ENCODE peak calls at places on chromosomes 1 and 21, in five cellular contexts. T is lung, R is upper lobe of left lung, V is dorsolateral prefrontal cortex, E is HL-60. Q is an unnamed sample.

GRCh38 chr1:174812656-174813055 is 187.1 kb upstream of the CACYBP start:
- DNase-seq in V (no peak), T (no peak), E (no peak), R (no peak), Q (no peak)

GRCh38 chr1:211490038-211490678 is 1.8 kb downstream of the RD3 start:
- DNase-seq in E (no peak), V (no peak), T (no peak), R (no peak), Q (peak)

GRCh38 chr1:171188388-171189266 is 3.5 kb downstream of the FMO2 start:
- DNase-seq in T (peak), V (no peak), E (peak), R (peak), Q (no peak)

GRCh38 chr1:172476218-172476811 is 32.4 kb upstream of the PIGC start:
- DNase-seq in V (no peak), T (no peak), R (no peak), E (no peak), Q (no peak)

GRCh38 chr1:165173818-165174217 is 182.7 kb downstream of the LMX1A start:
- DNase-seq in T (no peak), R (no peak), V (no peak), E (no peak), Q (no peak)

GRCh38 chr1:193654951-193655705 is 468.7 kb upstream of the B3GALT2 start:
- DNase-seq in V (no peak), E (no peak), R (no peak), T (no peak), Q (no peak)

GRCh38 chr1:159973350-159973940 is 19.4 kb upstream of the SLAMF9 start:
- DNase-seq in E (no peak), R (no peak), T (no peak), V (no peak), Q (peak)

GRCh38 chr21:34878940-34879339 is 170.2 kb downstream of the RUNX1 start:
- DNase-seq in R (no peak), V (no peak), E (no peak), T (no peak), Q (no peak)

GRCh38 chr1:207892764-207893163 is 18.2 kb downstream of the CD34 start:
- DNase-seq in V (no peak), E (no peak), T (no peak), R (no peak), Q (no peak)

GRCh38 chr21:15904389-15904788 is 174.6 kb downstream of the USP25 start:
- DNase-seq in T (no peak), V (no peak), R (no peak), E (no peak), Q (no peak)

GRCh38 chr21:39527664-39528381 is 76.1 kb downstream of the SH3BGR start:
- DNase-seq in R (peak), V (no peak), E (no peak), T (no peak), Q (no peak)

GRCh38 chr1:168303716-168304540 is 23.3 kb downstream of the TBX19 start:
- DNase-seq in E (no peak), V (no peak), T (no peak), R (no peak), Q (no peak)

GRCh38 chr1:16913866-16914662 is 7.7 kb upstream of the CROCC start:
- DNase-seq in E (peak), T (peak), R (peak), V (peak), Q (peak)

GRCh38 chr1:236051107-236051885 is 13.6 kb downstream of the NID1 start:
- DNase-seq in T (no peak), R (no peak), V (peak), E (no peak), Q (no peak)

GRCh38 chr1:91689586-91690481 is 189.2 kb downstream of the CDC7 start:
- DNase-seq in E (no peak), V (no peak), R (no peak), T (no peak), Q (no peak)

GRCh38 chr1:226738995-226739695 is at the start of gene ITPKB:
- DNase-seq in R (peak), V (no peak), T (peak), E (peak), Q (no peak)

GRCh38 chr1:226738421-226738994 is 574 bp downstream of the ITPKB start:
- DNase-seq in V (no peak), T (peak), R (no peak), E (peak), Q (no peak)

GRCh38 chr1:226737819-226738420 is 1.2 kb downstream of the ITPKB start:
- DNase-seq in R (peak), E (peak), V (no peak), T (peak), Q (peak)

GRCh38 chr1:226741009-226741408 is 1.9 kb upstream of the ITPKB start:
- DNase-seq in R (no peak), V (no peak), E (no peak), T (no peak), Q (no peak)

GRCh38 chr1:226739696-226740065 is 599 bp upstream of the ITPKB start:
- DNase-seq in T (no peak), R (no peak), E (no peak), V (no peak), Q (no peak)
- H3K27ac ChIP-seq in T (no peak), R (peak), E (peak), V (peak), Q (peak)

GRCh38 chr1:229557913-229558414 is 543 bp downstream of the ABCB10 start:
- DNase-seq in T (peak), E (no peak), V (peak), R (peak), Q (no peak)
- TF ChIP-seq CTCF in T (no peak), E (no peak), V (no peak), R (no peak), Q (no peak)

GRCh38 chr1:93111561-93111960 is 32.5 kb downstream of the MTF2 start:
- DNase-seq in T (no peak), E (no peak), R (no peak), V (no peak), Q (no peak)
- H3K4me3 ChIP-seq in T (no peak), E (no peak), R (no peak), V (no peak), Q (no peak)

GRCh38 chr1:109763646-109764415 is at the start of gene EPS8L3:
- DNase-seq in E (no peak), R (peak), T (no peak), V (peak), Q (peak)
- H3K27ac ChIP-seq in E (peak), R (peak), T (no peak), V (no peak), Q (peak)

GRCh38 chr1:94602312-94602711 is 60.8 kb upstream of the F3 start:
- DNase-seq in V (no peak), E (peak), R (peak), T (no peak), Q (no peak)

GRCh38 chr1:94600556-94600955 is 59.0 kb upstream of the F3 start:
- DNase-seq in R (no peak), V (no peak), T (no peak), E (no peak), Q (no peak)

GRCh38 chr1:94597701-94598100 is 56.1 kb upstream of the F3 start:
- DNase-seq in V (no peak), T (no peak), R (no peak), E (peak), Q (no peak)

GRCh38 chr1:94596260-94596659 is 54.7 kb upstream of the F3 start:
- DNase-seq in T (no peak), E (no peak), V (no peak), R (no peak), Q (no peak)

GRCh38 chr1:94599090-94599813 is 57.7 kb upstream of the F3 start:
- DNase-seq in T (peak), E (no peak), V (no peak), R (peak), Q (no peak)
- TF ChIP-seq CTCF in T (peak), E (no peak), V (peak), R (no peak), Q (no peak)

DNA sequence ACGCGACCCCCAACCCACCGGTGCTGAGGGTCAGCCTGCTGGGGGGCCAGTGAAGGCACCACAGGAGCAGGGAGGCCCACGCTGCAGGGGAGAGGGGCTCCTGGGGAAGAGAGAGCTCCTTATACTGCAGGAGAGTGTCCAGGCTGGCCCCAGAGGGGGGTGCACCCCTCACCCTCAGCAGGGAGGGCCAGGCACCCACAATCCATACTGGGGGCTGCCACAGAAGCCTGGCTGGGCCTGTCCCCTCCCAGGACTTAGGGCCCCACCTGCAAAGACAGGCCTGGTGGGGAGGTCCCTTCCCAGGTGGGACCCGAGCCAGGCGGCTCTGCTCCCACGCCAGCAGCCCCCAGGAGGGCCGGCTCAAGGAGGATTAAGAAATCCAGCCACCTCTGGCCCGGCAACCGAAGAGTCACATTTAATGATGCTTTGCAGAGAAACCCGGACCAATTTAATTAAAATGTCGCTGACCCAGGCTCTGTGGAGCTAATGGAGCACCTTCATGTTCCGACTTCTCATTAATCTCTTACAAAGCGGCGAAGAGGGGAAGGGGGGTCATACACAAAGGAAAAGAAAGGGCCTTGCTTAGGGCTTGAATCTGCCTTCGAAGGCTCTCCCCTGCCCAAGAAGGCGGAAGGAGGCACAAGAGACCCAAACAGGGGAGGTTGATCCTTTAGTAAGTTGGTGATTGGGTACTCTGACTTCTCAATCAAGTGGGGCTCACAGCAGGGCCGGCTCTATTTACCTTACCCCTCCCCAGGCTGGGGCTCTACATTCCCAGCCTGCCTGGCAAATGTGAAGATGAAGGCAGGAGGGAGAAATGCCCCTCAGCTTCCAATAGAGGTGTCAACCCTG is 25.0 kb downstream of the WNT9A start:
- DNase-seq in R (no peak), E (no peak), V (no peak), T (no peak), Q (no peak)
- H3K4me3 ChIP-seq in R (no peak), E (no peak), V (no peak), T (no peak), Q (no peak)

DNA sequence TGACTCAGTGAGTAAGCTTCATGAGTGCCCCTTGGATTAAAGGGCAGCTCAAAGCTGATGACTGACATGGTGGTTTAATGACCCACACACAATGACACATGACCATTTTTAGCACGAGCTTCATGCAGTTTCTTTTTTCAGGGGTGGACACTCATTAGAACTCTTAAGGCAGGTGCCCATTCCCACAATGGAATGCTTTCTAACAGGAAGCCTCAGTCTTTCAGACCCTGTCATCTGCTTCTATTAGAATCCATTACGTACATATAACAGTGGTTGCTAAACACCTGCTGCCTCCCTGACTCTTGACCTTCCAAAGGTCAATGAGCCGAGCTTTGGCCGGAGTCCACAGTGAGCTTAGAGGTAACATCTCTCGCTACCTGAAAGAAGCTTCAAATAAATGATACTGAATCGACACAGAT is 27.4 kb downstream of the AKNAD1 start:
- DNase-seq in T (peak), V (no peak), R (peak), E (no peak), Q (no peak)
- H3K27ac ChIP-seq in T (no peak), V (peak), R (peak), E (no peak), Q (peak)

DNA sequence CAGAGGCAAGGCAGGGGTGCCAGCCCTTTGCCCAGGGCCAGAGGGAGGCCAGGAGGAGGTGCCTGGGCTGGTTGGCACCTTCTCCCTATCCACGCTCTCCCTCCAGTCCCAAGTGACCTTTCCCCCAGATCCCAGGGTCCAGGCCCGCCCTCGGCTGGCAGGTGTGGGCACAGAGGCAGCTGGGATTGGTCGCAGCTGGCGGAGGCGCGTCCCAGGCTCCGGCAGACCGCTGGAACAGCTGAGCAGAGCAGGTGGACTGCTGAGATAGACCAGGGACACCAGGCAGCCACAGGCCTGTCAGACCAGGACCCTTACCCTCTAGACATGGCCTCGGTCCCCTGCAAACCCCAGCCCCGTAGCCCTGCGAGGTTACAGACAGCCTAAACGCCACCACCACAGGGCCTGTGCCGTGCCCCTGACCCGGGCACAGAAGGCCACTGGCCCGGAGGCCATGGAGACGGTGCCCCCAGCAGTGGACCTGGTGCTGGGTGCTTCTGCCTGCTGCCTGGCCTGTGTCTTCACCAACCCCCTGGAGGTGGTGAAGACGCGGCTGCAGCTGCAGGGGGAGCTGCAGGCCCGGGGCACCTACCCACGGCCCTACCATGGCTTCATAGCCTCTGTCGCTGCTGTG is at the start of gene SLC25A34:
- DNase-seq in E (no peak), R (peak), V (no peak), T (peak), Q (no peak)
- TF ChIP-seq CTCF in E (no peak), R (no peak), V (no peak), T (no peak), Q (no peak)

GRCh38 chr1:229642376-229642775 is 16.3 kb downstream of the URB2 start:
- DNase-seq in T (no peak), R (no peak), V (no peak), E (no peak), Q (no peak)
- H3K4me3 ChIP-seq in T (no peak), R (no peak), V (no peak), E (no peak), Q (no peak)